ENCODE peak calls at places on chromosome 5, in five cellular contexts. P is hepatocyte, O is neural progenitor cell, B is OCI-LY7, Q is GM23338. E is an unnamed sample. For H3K4me1, the result is how much of the 10 kb centered on the place peaks cover.

GRCh38 chr5:96932026-96932425 is 3.9 kb upstream of the LNPEP start:
- DNase-seq in B (no peak), O (no peak), P (no peak), Q (no peak), E (peak)

GRCh38 chr5:1701884-1702283 is 97.8 kb downstream of the MRPL36 start:
- DNase-seq in B (no peak), Q (peak), O (no peak), P (no peak), E (no peak)

GRCh38 chr5:92177926-92178487 is 794.9 kb upstream of the ARRDC3 start:
- DNase-seq in O (no peak), B (no peak), P (no peak), Q (no peak), E (no peak)

GRCh38 chr5:138874771-138875628 is at the start of gene LRRTM2:
- DNase-seq in B (no peak), P (peak), Q (no peak), O (peak), E (no peak)

GRCh38 chr5:174531782-174532191 is 192.6 kb upstream of the MSX2 start:
- DNase-seq in O (peak), Q (no peak), B (no peak), P (no peak), E (no peak)

GRCh38 chr5:55564716-55565115 is 30.0 kb upstream of the PLPP1 start:
- DNase-seq in Q (no peak), P (no peak), B (no peak), O (no peak), E (no peak)

GRCh38 chr5:115309751-115310370 is 13.4 kb upstream of the CCDC112 start:
- DNase-seq in O (peak), B (peak), Q (peak), P (peak), E (peak)

GRCh38 chr5:150158170-150158949 is 2.7 kb upstream of the PDGFRB start:
- DNase-seq in B (no peak), O (no peak), Q (no peak), P (no peak), E (no peak)

GRCh38 chr5:178695560-178695959 is 34.9 kb downstream of the ZNF354A start:
- DNase-seq in Q (no peak), P (no peak), O (no peak), B (no peak), E (no peak)

GRCh38 chr5:65753189-65753588 is 31.2 kb downstream of the NLN start:
- DNase-seq in Q (no peak), B (no peak), O (no peak), P (no peak), E (no peak)

GRCh38 chr5:133697536-133698258 is 85.4 kb upstream of the FSTL4 start:
- DNase-seq in P (no peak), O (no peak), Q (no peak), B (no peak), E (no peak)

GRCh38 chr5:141513627-141514329 is 24.9 kb downstream of the PCDHGC5 start:
- DNase-seq in P (peak), O (peak), B (peak), Q (peak), E (peak)

GRCh38 chr5:147432323-147432722 is 77.5 kb downstream of the DPYSL3 start:
- DNase-seq in O (no peak), P (no peak), Q (no peak), B (no peak), E (no peak)

GRCh38 chr5:115170924-115171510 is 1.3 kb upstream of the TRIM36 start:
- DNase-seq in P (no peak), O (no peak), B (no peak), Q (peak), E (no peak)

GRCh38 chr5:113293613-113294340 is 141.0 kb downstream of the TSSK1B start:
- DNase-seq in B (no peak), O (peak), Q (peak), P (peak), E (peak)

GRCh38 chr5:1421521-1422341 is 23.5 kb downstream of the SLC6A3 start:
- DNase-seq in P (no peak), B (no peak), O (no peak), Q (no peak), E (no peak)

GRCh38 chr5:170232786-170233185 is at the start of gene C5orf58:
- DNase-seq in O (no peak), Q (peak), P (no peak), B (no peak), E (no peak)

GRCh38 chr5:175895701-175896102 is 24.3 kb downstream of the CPLX2 start:
- DNase-seq in P (no peak), O (peak), Q (no peak), B (peak), E (peak)

GRCh38 chr5:159616967-159617366 is 286.7 kb upstream of the IL12B start:
- DNase-seq in O (no peak), P (no peak), B (no peak), Q (no peak), E (no peak)

GRCh38 chr5:159395202-159395601 is 64.9 kb upstream of the IL12B start:
- DNase-seq in Q (no peak), P (no peak), B (no peak), O (no peak), E (no peak)

GRCh38 chr5:87403899-87404298 is 8.8 kb downstream of the CCNH start:
- DNase-seq in Q (no peak), O (no peak), P (no peak), B (no peak), E (no peak)

GRCh38 chr5:139207302-139208000 is 9.3 kb upstream of the SIL1 start:
- DNase-seq in Q (no peak), B (no peak), O (no peak), P (no peak), E (no peak)

GRCh38 chr5:56440871-56441740 is 208.0 kb upstream of the ANKRD55 start:
- DNase-seq in Q (no peak), B (no peak), O (no peak), P (peak), E (no peak)

GRCh38 chr5:160508780-160509361 is 87.2 kb downstream of the PTTG1 start:
- DNase-seq in O (peak), B (peak), Q (peak), P (peak), E (peak)

GRCh38 chr5:107401470-107402085 is 269.2 kb downstream of the EFNA5 start:
- DNase-seq in P (no peak), Q (peak), B (no peak), O (no peak), E (no peak)

GRCh38 chr5:139696894-139697658 is 48.9 kb downstream of the CXXC5 start:
- DNase-seq in P (peak), O (peak), Q (peak), B (no peak), E (no peak)

GRCh38 chr5:88886756-88887741 is 4.1 kb upstream of the MEF2C start:
- DNase-seq in B (no peak), Q (no peak), O (no peak), P (no peak), E (peak)

GRCh38 chr5:77851229-77852067 is 75.3 kb upstream of the TBCA start:
- DNase-seq in Q (peak), B (no peak), O (peak), P (peak), E (no peak)

GRCh38 chr5:756865-757345 is 27.6 kb downstream of the ZDHHC11B start:
- DNase-seq in B (no peak), Q (no peak), P (peak), O (no peak), E (peak)

GRCh38 chr5:109690456-109691247 is 925 bp downstream of the MAN2A1 start:
- DNase-seq in P (peak), O (peak), Q (peak), B (peak), E (peak)
- H3K4me2 ChIP-seq in P (peak), O (peak), Q (peak), B (peak), E (peak)

GRCh38 chr5:34870382-34870781 is 31.4 kb downstream of the TTC23L start:
- DNase-seq in O (no peak), P (no peak), Q (no peak), B (no peak), E (no peak)
- H3K4me3 ChIP-seq in O (no peak), P (no peak), Q (no peak), B (no peak), E (no peak)

GRCh38 chr5:172451771-172452197 is 2.5 kb downstream of the SH3PXD2B start:
- DNase-seq in P (peak), Q (peak), B (no peak), O (no peak), E (no peak)
- H3K4me1 ChIP-seq in P (under half), Q (under half), B (under half), O (under half), E (under half)

DNA sequence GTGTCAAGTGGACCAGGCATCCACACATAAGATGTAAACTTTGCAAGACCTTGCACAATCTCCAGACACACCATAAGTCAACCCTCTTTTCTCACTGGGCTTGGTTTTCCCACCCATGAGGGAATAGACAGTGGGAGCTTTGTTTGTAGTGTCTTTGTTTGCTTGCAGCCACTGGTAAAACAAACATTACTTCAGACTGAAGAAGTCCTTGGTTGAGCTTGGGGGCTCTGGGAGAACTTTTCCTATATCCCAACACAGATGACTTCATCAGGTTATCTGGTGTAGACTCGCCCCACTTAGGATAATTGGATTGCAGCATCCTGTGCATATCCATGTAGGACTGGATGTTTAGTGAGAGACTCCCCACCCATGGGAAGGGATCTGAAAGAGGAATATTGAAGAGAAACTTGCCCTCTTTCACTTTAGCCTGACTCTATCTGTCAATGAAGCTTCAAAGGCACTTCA is 11.5 kb upstream of the ADGRV1 start:
- DNase-seq in O (no peak), B (no peak), Q (no peak), P (peak), E (no peak)
- H3K4me2 ChIP-seq in O (no peak), B (no peak), Q (peak), P (no peak), E (no peak)

GRCh38 chr5:39076101-39076756 is 2.0 kb upstream of the RICTOR start:
- DNase-seq in P (no peak), O (no peak), Q (no peak), B (no peak), E (no peak)
- H3K4me3 ChIP-seq in P (no peak), O (no peak), Q (peak), B (no peak), E (peak)

GRCh38 chr5:148856009-148856367 is 29.6 kb downstream of the ADRB2 start:
- DNase-seq in O (no peak), Q (no peak), B (no peak), P (no peak), E (no peak)
- H3K4me1 ChIP-seq in O (under half), Q (under half), B (under half), P (under half), E (under half)

DNA sequence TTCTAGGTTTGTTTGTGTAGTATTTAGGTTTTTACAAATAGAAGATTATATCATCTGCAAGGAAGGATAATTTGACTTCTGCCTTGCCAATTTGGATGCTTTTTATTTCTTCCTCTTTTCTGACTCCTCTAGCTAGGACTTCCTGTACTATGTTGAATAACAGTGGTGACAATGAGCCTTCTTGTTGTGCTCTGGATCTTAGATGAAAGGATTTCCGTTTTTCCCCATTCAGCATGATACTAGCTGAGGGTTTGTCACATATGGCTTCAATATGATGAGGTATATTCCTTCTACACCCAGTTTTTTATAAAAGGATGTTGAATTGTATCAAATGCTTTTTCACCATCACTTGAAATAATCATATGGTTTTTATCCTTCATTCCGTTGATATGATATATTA is 101.4 kb downstream of the FBXO4 start:
- DNase-seq in O (no peak), Q (no peak), P (no peak), B (no peak), E (no peak)
- H3K4me2 ChIP-seq in O (no peak), Q (no peak), P (no peak), B (no peak), E (no peak)